ENCODE peak calls at places on chromosomes 4 and X, in six cellular contexts. One of them, this sample, is unnamed.

GRCh38 chr4:99610605-99611172 is 36.1 kb downstream of the MTTP start:
- DNase-seq in DMS 273 treated with DMSO at 0.1 percent for 48 hours: no peak
- DNase-seq in cardiac fibroblast: no peak
- DNase-seq in fibroblast of the conjunctiva: no peak
- DNase-seq in non-pigmented ciliary epithelial cell: no peak
- DNase-seq in mucosa of descending colon: no peak
- DNase-seq in this sample: no peak

GRCh38 chr4:71440612-71441011 is 101.8 kb downstream of the SLC4A4 start:
- DNase-seq in DMS 273 treated with DMSO at 0.1 percent for 48 hours: no peak
- DNase-seq in non-pigmented ciliary epithelial cell: no peak
- DNase-seq in mucosa of descending colon: no peak
- DNase-seq in fibroblast of the conjunctiva: no peak
- DNase-seq in cardiac fibroblast: no peak
- DNase-seq in this sample: no peak

GRCh38 chrX:56802921-56803848 is 74.1 kb downstream of the NBDY start:
- DNase-seq in cardiac fibroblast: peak
- DNase-seq in DMS 273 treated with DMSO at 0.1 percent for 48 hours: no peak
- DNase-seq in non-pigmented ciliary epithelial cell: no peak
- DNase-seq in fibroblast of the conjunctiva: peak
- DNase-seq in mucosa of descending colon: peak
- DNase-seq in this sample: peak

GRCh38 chrX:20529711-20530110 is 263.0 kb upstream of the RPS6KA3 start:
- DNase-seq in DMS 273 treated with DMSO at 0.1 percent for 48 hours: no peak
- DNase-seq in fibroblast of the conjunctiva: no peak
- DNase-seq in non-pigmented ciliary epithelial cell: no peak
- DNase-seq in cardiac fibroblast: no peak
- DNase-seq in mucosa of descending colon: no peak
- DNase-seq in this sample: no peak

GRCh38 chr4:6469898-6470501 is 2.4 kb downstream of the PPP2R2C start:
- DNase-seq in non-pigmented ciliary epithelial cell: no peak
- DNase-seq in mucosa of descending colon: no peak
- DNase-seq in DMS 273 treated with DMSO at 0.1 percent for 48 hours: no peak
- DNase-seq in cardiac fibroblast: no peak
- DNase-seq in fibroblast of the conjunctiva: no peak
- DNase-seq in this sample: no peak

GRCh38 chr4:3204021-3204431 is 44.9 kb upstream of the MSANTD1 start:
- DNase-seq in mucosa of descending colon: no peak
- DNase-seq in non-pigmented ciliary epithelial cell: no peak
- DNase-seq in DMS 273 treated with DMSO at 0.1 percent for 48 hours: no peak
- DNase-seq in fibroblast of the conjunctiva: peak
- DNase-seq in cardiac fibroblast: peak
- DNase-seq in this sample: no peak

GRCh38 chrX:28888421-28888820 is 301.2 kb downstream of the IL1RAPL1 start:
- DNase-seq in cardiac fibroblast: peak
- DNase-seq in mucosa of descending colon: no peak
- DNase-seq in fibroblast of the conjunctiva: no peak
- DNase-seq in non-pigmented ciliary epithelial cell: no peak
- DNase-seq in DMS 273 treated with DMSO at 0.1 percent for 48 hours: no peak
- DNase-seq in this sample: no peak

GRCh38 chrX:153674219-153674851 is 722 bp upstream of the PNCK start:
- DNase-seq in cardiac fibroblast: no peak
- DNase-seq in non-pigmented ciliary epithelial cell: no peak
- DNase-seq in fibroblast of the conjunctiva: no peak
- DNase-seq in mucosa of descending colon: no peak
- DNase-seq in DMS 273 treated with DMSO at 0.1 percent for 48 hours: no peak
- DNase-seq in this sample: peak

GRCh38 chr4:8645753-8646124 is 53.2 kb downstream of the CPZ start:
- DNase-seq in non-pigmented ciliary epithelial cell: no peak
- DNase-seq in fibroblast of the conjunctiva: no peak
- DNase-seq in mucosa of descending colon: peak
- DNase-seq in cardiac fibroblast: no peak
- DNase-seq in DMS 273 treated with DMSO at 0.1 percent for 48 hours: no peak
- DNase-seq in this sample: peak

GRCh38 chrX:45472968-45473367 is 272.3 kb upstream of the DIPK2B start:
- DNase-seq in cardiac fibroblast: peak
- DNase-seq in fibroblast of the conjunctiva: no peak
- DNase-seq in mucosa of descending colon: no peak
- DNase-seq in DMS 273 treated with DMSO at 0.1 percent for 48 hours: no peak
- DNase-seq in non-pigmented ciliary epithelial cell: no peak
- DNase-seq in this sample: no peak

GRCh38 chr4:96009720-96010119 is 169.8 kb downstream of the PDHA2 start:
- DNase-seq in cardiac fibroblast: peak
- DNase-seq in DMS 273 treated with DMSO at 0.1 percent for 48 hours: no peak
- DNase-seq in non-pigmented ciliary epithelial cell: peak
- DNase-seq in fibroblast of the conjunctiva: no peak
- DNase-seq in mucosa of descending colon: no peak
- DNase-seq in this sample: no peak